ENCODE peak calls at places on chromosome 18, in four cellular contexts. Y is A549, I is HCT116, G is hepatocyte. W is an unnamed sample.

GRCh38 chr18:61575419-61575818 is 242.2 kb downstream of the CDH20 start:
- DNase-seq in Y (no peak), I (no peak), G (no peak), W (no peak)

GRCh38 chr18:29711931-29712330 is 1330.6 kb downstream of the DSC3 start:
- DNase-seq in Y (no peak), I (no peak), G (no peak), W (no peak)

GRCh38 chr18:52392160-52392559 is 52.2 kb downstream of the DCC start:
- DNase-seq in Y (no peak), I (no peak), G (no peak), W (no peak)

GRCh38 chr18:22930089-22930713 is 2.9 kb upstream of the RBBP8 start:
- DNase-seq in Y (peak), I (peak), G (peak), W (peak)

GRCh38 chr18:44637210-44638051 is 43.3 kb upstream of the SETBP1 start:
- DNase-seq in Y (peak), I (no peak), G (peak), W (no peak)

GRCh38 chr18:44852818-44853217 is 172.1 kb downstream of the SETBP1 start:
- DNase-seq in Y (no peak), I (no peak), G (no peak), W (no peak)

GRCh38 chr18:24346254-24346653 is 51.4 kb downstream of the OSBPL1A start:
- DNase-seq in Y (no peak), I (no peak), G (no peak), W (no peak)

GRCh38 chr18:29083545-29083944 is 906.6 kb upstream of the CDH2 start:
- DNase-seq in Y (no peak), I (no peak), G (no peak), W (no peak)

GRCh38 chr18:3529077-3529476 is 79.1 kb downstream of the TGIF1 start:
- DNase-seq in Y (no peak), I (no peak), G (no peak), W (no peak)

GRCh38 chr18:22348521-22349316 is 69.0 kb downstream of the CTAGE1 start:
- DNase-seq in Y (peak), I (no peak), G (peak), W (no peak)

GRCh38 chr18:58493516-58494253 is 135.2 kb downstream of the ALPK2 start:
- DNase-seq in Y (peak), I (peak), G (peak), W (peak)

GRCh38 chr18:37364237-37364636 is 201.4 kb downstream of the CELF4 start:
- DNase-seq in Y (no peak), I (no peak), G (no peak), W (no peak)

GRCh38 chr18:51339866-51340265 is 142.4 kb upstream of the MEX3C start:
- DNase-seq in Y (no peak), I (no peak), G (peak), W (no peak)

GRCh38 chr18:32610116-32610630 is 139.5 kb upstream of the GAREM1 start:
- DNase-seq in Y (no peak), I (no peak), G (no peak), W (no peak)

GRCh38 chr18:23857756-23858155 is 156.8 kb upstream of the TTC39C start:
- DNase-seq in Y (no peak), I (no peak), G (peak), W (no peak)

GRCh38 chr18:74722237-74722636 is 124.6 kb downstream of the ZNF407 start:
- DNase-seq in Y (no peak), I (no peak), G (no peak), W (no peak)

GRCh38 chr18:73888565-73888964 is 259.1 kb downstream of the FBXO15 start:
- DNase-seq in Y (no peak), I (no peak), G (no peak), W (no peak)

GRCh38 chr18:58321986-58322385 is 278.0 kb downstream of the NEDD4L start:
- DNase-seq in Y (peak), I (peak), G (peak), W (peak)

GRCh38 chr18:36828157-36828629 is 609 bp downstream of the TPGS2 start:
- DNase-seq in Y (peak), I (peak), G (peak), W (peak)

GRCh38 chr18:46793565-46793964 is 36.7 kb upstream of the ST8SIA5 start:
- DNase-seq in Y (no peak), I (no peak), G (no peak), W (no peak)

GRCh38 chr18:13095466-13095865 is 104.3 kb downstream of the CEP192 start:
- DNase-seq in Y (no peak), I (no peak), G (no peak), W (no peak)

GRCh38 chr18:79770826-79771225 is 26.9 kb upstream of the KCNG2 start:
- DNase-seq in Y (no peak), I (no peak), G (no peak), W (no peak)

GRCh38 chr18:40431071-40431998 is 1523.7 kb upstream of the PIK3C3 start:
- DNase-seq in Y (no peak), I (no peak), G (peak), W (no peak)

GRCh38 chr18:49848115-49848514 is 34.8 kb upstream of the ACAA2 start:
- DNase-seq in Y (no peak), I (no peak), G (no peak), W (no peak)

GRCh38 chr18:57134564-57135211 is 12.2 kb upstream of the BOD1L2 start:
- DNase-seq in Y (no peak), I (no peak), G (peak), W (no peak)

GRCh38 chr18:59691046-59691395 is 6.2 kb downstream of the CCBE1 start:
- DNase-seq in Y (no peak), I (no peak), G (no peak), W (no peak)

GRCh38 chr18:62196079-62196478 is 9.0 kb downstream of the RELCH start:
- DNase-seq in Y (no peak), I (no peak), G (no peak), W (no peak)

GRCh38 chr18:62450546-62451395 is 72.1 kb upstream of the ZCCHC2 start:
- DNase-seq in Y (peak), I (peak), G (peak), W (no peak)

DNA sequence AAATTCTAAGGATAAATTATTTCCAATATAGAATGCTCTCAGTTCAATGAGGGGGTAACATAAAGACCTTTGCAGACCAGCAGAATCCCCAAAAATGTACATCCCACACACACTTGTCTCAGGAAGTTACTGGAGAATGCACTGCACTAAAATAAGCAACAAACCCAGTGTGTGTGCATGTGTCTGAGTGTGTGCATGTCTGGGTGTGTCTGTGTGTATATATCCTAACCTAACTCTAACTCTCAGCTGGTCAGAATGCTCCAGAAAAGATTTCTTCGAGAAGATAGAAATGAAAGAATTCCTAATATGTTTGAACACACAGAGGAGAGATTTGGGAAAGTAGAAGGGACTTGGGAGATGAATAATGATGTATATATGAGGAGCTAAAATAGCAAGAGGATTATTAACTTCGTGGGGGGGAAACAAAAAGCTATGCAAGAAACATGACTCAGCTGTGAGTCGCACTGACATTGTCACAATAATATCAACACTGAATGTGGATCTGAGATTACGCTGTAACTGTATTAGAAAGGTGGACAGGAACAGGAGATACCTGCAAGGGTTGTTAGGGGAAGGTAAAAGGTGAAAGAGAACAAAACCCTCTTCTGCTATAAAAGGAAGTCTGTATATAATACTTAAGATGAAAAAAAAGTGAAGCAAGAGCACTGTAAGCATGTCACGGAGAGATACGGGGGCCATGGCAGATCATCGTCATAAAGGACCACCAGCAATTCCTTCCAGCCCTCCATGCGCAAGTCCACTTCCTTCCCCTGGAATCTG is 11.1 kb downstream of the COLEC12 start:
- DNase-seq in Y (no peak), I (no peak), G (no peak), W (no peak)
- H3K27ac ChIP-seq in Y (no peak), I (no peak), G (no peak), W (no peak)

GRCh38 chr18:68721681-68722583 is 7.0 kb upstream of the TMX3 start:
- DNase-seq in Y (no peak), I (no peak), G (no peak), W (no peak)
- H3K27ac ChIP-seq in Y (no peak), I (no peak), G (no peak), W (no peak)

GRCh38 chr18:9643549-9643948 is 29.2 kb upstream of the PPP4R1 start:
- DNase-seq in Y (peak), I (peak), G (peak), W (no peak)

GRCh38 chr18:9648431-9649163 is 34.2 kb upstream of the PPP4R1 start:
- DNase-seq in Y (peak), I (no peak), G (no peak), W (no peak)

GRCh38 chr18:9653390-9653789 is 39.0 kb upstream of the PPP4R1 start:
- DNase-seq in Y (no peak), I (no peak), G (no peak), W (no peak)

GRCh38 chr18:9647496-9648323 is 33.4 kb upstream of the PPP4R1 start:
- DNase-seq in Y (peak), I (no peak), G (no peak), W (no peak)

DNA sequence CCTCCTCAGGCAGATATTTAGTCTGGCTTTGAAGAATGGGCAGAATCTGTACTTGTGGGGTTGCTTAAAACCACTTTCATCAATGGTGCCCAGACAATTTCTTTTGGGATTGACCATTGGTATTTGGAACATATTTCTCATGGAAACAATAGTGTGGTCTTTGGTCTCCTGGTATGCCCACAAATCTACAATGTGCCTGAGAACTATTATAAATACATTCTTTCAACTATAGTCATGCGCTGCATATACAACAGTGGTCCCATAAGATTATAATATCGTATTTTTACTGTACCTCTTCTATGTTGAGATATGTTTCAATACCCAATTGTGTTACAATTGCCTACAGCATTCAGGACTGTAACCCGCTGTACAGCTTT is 34.8 kb upstream of the PPP4R1 start:
- DNase-seq in Y (no peak), I (no peak), G (no peak), W (no peak)
- H3K27ac ChIP-seq in Y (peak), I (no peak), G (no peak), W (no peak)

DNA sequence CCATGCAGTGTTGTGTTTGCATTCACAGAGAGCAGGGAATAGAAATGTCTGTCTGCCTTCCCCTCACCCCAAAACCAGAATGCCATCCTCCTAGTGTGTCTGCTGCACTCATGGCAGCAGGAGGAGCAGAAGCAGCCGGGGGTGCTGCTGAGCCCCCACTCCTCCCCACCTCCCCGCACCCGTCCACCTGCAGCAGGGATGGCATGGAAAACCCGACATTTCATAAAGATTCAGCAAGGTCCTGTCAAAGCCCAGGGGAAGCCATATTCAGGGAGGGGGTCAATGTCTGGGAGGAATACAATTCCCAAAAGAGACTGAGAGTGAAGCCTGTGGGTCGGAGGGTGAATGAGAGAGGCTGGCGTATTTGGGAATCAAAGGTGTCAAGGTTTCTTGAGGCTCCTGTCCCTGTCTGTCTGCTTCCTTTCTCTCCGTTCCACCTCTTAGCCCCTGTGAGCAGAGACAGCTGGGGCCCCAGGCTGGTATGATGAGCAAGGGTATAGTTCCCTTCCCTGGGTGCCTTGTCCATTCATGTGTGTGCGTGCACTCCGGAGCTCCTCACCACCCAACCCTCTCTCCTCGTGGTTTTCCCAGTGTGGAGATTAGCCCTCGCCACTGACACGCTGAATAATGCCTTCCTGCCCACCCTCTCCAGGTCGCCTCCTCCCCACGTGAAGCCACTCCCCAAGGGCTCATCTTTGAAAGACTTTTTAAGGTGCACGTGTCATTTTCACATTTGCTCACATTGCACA is 133.5 kb upstream of the ZNF236 start:
- DNase-seq in Y (no peak), I (no peak), G (no peak), W (no peak)
- H3K27ac ChIP-seq in Y (no peak), I (no peak), G (no peak), W (no peak)

DNA sequence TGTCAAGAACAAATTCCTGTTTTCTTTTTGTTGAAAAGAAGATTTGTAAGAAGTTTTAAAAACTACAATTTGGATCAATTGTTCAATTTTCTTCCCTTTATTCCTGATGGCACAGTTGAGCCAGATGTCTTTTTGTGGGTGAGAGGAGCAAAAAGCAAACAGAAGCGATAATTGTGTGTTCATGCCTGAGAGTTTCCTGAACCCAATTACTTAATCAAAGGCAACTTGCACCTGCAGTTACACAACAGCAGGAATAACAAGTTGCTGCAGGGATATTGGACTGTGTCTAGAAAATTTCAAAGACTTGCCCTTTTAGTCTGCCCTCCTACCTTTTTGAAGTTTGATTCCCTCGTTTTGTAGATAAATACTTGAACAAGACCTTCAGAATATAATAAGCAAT is 383.6 kb downstream of the DSEL start:
- DNase-seq in Y (no peak), I (no peak), G (no peak), W (no peak)
- H3K27ac ChIP-seq in Y (no peak), I (no peak), G (no peak), W (no peak)

DNA sequence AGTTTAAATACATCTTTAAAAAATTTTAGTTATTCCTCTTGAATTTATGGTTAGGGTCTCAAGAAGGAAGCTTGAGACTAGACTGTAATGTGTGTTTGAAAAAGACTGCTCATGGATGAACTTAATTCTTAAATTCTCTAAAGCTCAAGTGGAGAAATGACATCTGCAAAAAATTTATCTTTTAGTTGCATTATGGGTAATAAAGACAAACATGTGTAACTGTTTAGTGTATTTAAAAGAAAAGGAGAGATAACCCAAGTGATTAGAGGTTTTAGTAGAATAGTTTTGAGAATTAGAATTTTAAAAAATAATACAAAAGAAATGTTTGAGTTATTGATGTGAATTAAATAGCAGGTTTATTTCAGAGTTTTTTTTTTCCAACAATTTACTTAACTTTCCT is 36.7 kb downstream of the GALNT1 start:
- DNase-seq in Y (no peak), I (no peak), G (no peak), W (no peak)
- H3K27ac ChIP-seq in Y (no peak), I (no peak), G (no peak), W (no peak)

GRCh38 chr18:7545734-7546133 is 21.4 kb upstream of the PTPRM start:
- DNase-seq in Y (no peak), I (no peak), G (no peak), W (no peak)

GRCh38 chr18:7548226-7548625 is 18.9 kb upstream of the PTPRM start:
- DNase-seq in Y (no peak), I (no peak), G (no peak), W (no peak)

DNA sequence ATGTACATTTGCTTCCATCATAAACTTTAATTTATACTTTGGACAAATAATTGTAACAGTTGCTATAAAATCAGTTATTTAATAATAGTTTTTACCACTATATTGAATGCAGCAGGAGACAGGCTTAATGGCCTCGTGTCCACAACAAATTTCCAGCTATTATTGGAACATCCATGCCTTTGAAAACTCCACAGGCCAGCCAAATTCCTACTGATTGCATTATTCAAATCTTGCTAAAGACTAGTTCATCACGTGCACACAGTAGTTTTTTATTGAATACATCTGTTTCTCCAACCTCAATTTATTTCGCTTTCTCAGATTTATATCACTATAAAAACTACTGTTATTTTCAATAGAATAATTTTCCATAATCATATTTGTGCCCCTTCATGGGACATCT is 18.4 kb upstream of the PTPRM start:
- DNase-seq in Y (no peak), I (no peak), G (no peak), W (no peak)
- H3K27ac ChIP-seq in Y (no peak), I (no peak), G (no peak), W (no peak)

GRCh38 chr18:11561293-11561692 is 48.1 kb upstream of the SLC35G4 start:
- DNase-seq in Y (no peak), I (no peak), G (no peak), W (no peak)
- H3K27ac ChIP-seq in Y (no peak), I (no peak), G (no peak), W (no peak)

GRCh38 chr18:34528177-34528576 is 181.9 kb upstream of the DTNA start:
- DNase-seq in Y (no peak), I (no peak), G (no peak), W (no peak)

GRCh38 chr18:34529358-34530335 is 180.5 kb upstream of the DTNA start:
- DNase-seq in Y (no peak), I (no peak), G (no peak), W (no peak)

DNA sequence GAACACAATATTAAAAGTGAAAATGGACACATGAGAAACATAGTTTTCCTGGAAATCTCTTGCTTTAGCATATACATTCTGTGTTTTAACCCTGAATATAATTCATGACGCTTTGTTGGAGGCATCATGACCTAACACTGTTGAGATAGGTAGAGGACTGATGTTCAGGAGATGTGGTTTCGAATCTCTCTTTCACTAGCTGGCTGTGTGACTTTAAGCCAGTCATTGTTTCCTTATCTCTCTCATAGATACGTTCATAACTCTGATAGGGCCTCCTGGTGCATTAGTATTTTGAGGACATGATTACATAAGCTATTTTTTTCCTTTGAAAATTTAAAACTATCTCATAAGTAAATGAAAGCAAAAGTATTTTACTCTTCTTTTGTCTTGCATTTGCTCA is 179.0 kb upstream of the DTNA start:
- DNase-seq in Y (no peak), I (no peak), G (no peak), W (no peak)
- H3K27ac ChIP-seq in Y (no peak), I (no peak), G (no peak), W (no peak)

W was measured in CD8-positive, alpha-beta memory T cell.